ENCODE peak calls at places on chromosomes 13 and 19, in eight cellular contexts. V is Right ventricle myocardium superior, F is ELR, M is GM13976, D is adrenal gland, A is A172, C is Kasumi-1, J is T follicular helper cell. Q is an unnamed sample.

GRCh38 chr13:112943309-112944125 is 25.5 kb upstream of the MCF2L start:
- DNase-seq in D (peak; percentile 17), J (no peak), F (peak; percentile 47), M (peak; percentile 68), A (peak; percentile 14), V (peak; percentile 77), C (peak; percentile 17), Q (peak; percentile 55)

GRCh38 chr19:23999821-24000610 is 85.3 kb downstream of the ZNF726 start:
- DNase-seq in D (no peak), F (no peak), C (no peak), M (no peak), V (no peak), A (no peak), J (no peak), Q (no peak)

GRCh38 chr13:31794452-31794851 is 55.1 kb downstream of the RXFP2 start:
- DNase-seq in A (no peak), C (no peak), F (no peak), V (no peak), J (no peak), D (no peak), M (no peak), Q (no peak)

GRCh38 chr19:294819-295686 is 3.9 kb upstream of the PLPP2 start:
- DNase-seq in V (peak; percentile 57), J (no peak), D (no peak), A (no peak), F (peak; percentile 45), M (peak; percentile 85), C (no peak), Q (no peak)

GRCh38 chr19:30675086-30675485 is 302.9 kb downstream of the ZNF536 start:
- DNase-seq in A (no peak), C (no peak), J (no peak), V (no peak), D (no peak), M (no peak), F (no peak), Q (no peak)

GRCh38 chr19:3284759-3285646 is 60.5 kb downstream of the CELF5 start:
- DNase-seq in D (peak; percentile 59), J (peak; percentile 60), M (peak; percentile 86), V (peak; percentile 46), F (peak; percentile 74), A (peak; percentile 36), C (no peak), Q (peak; percentile 21)

GRCh38 chr19:15332311-15332996 is at the start of gene BRD4:
- DNase-seq in M (peak; percentile 90), D (peak; percentile 65), A (peak; percentile 14), C (peak; percentile 44), F (peak; percentile 76), V (peak; percentile 85), J (peak; percentile 66), Q (peak; percentile 77)

GRCh38 chr19:39827216-39827615 is 6.7 kb downstream of the DYRK1B start:
- DNase-seq in F (no peak), M (no peak), J (no peak), D (no peak), A (no peak), V (no peak), C (no peak), Q (no peak)

GRCh38 chr13:110129076-110129475 is 177.9 kb downstream of the COL4A1 start:
- DNase-seq in D (no peak), F (no peak), J (no peak), M (no peak), A (no peak), V (no peak), C (no peak), Q (no peak)

GRCh38 chr13:48038763-48039162 is 1.2 kb downstream of the NUDT15 start:
- DNase-seq in V (no peak), F (peak; percentile 4), M (peak; percentile 43), J (no peak), D (no peak), A (no peak), C (no peak), Q (no peak)

GRCh38 chr19:42175952-42176648 is 41.4 kb downstream of the DEDD2 start:
- DNase-seq in J (no peak), D (no peak), C (no peak), F (peak; percentile 49), A (no peak), V (no peak), M (peak; percentile 45), Q (no peak)

GRCh38 chr19:39247701-39248664 is 673 bp downstream of the IFNL4 start:
- DNase-seq in M (no peak), A (no peak), V (no peak), F (no peak), D (no peak), J (no peak), C (no peak), Q (no peak)

GRCh38 chr13:86193281-86193680 is 394.1 kb upstream of the SLITRK6 start:
- DNase-seq in C (peak; percentile 27), J (no peak), V (no peak), F (peak; percentile 3), M (no peak), D (no peak), A (no peak), Q (no peak)

GRCh38 chr19:52670046-52670445 is 31.9 kb upstream of the ZNF83 start:
- DNase-seq in M (no peak), D (no peak), C (no peak), V (no peak), J (no peak), A (peak; percentile 62), F (no peak), Q (no peak)